ENCODE peak calls at places on chromosomes 5 and 9, in nine cellular contexts. One of them, this sample, is unnamed.

GRCh38 chr9:36948051-36948450 is 86.0 kb downstream of the PAX5 start:
- DNase-seq in HTR-8/SVneo: no peak
- DNase-seq in activated CD4-positive, alpha-beta T cell treated with anti-CD3 and anti-CD28 coated beads, Interleukin-2, amount 50 U/mL, for 1 hour: no peak
- DNase-seq in epithelial cell of esophagus: no peak
- DNase-seq in NCI-H510A treated with DMSO at 0.1 percent for 48 hours: no peak
- DNase-seq in SK-MEL-5: no peak
- DNase-seq in KG1: no peak
- DNase-seq in type B pancreatic cell: no peak
- DNase-seq in PC-9: no peak
- DNase-seq in this sample: no peak

GRCh38 chr9:34123682-34124081 is 2.8 kb downstream of the DCAF12 start:
- DNase-seq in epithelial cell of esophagus: no peak
- DNase-seq in PC-9: no peak
- DNase-seq in HTR-8/SVneo: no peak
- DNase-seq in SK-MEL-5: no peak
- DNase-seq in activated CD4-positive, alpha-beta T cell treated with anti-CD3 and anti-CD28 coated beads, Interleukin-2, amount 50 U/mL, for 1 hour: no peak
- DNase-seq in NCI-H510A treated with DMSO at 0.1 percent for 48 hours: no peak
- DNase-seq in KG1: peak; percentile 82
- DNase-seq in type B pancreatic cell: no peak
- DNase-seq in this sample: no peak

GRCh38 chr9:114206221-114206760 is 51.0 kb downstream of the COL27A1 start:
- DNase-seq in PC-9: no peak
- DNase-seq in NCI-H510A treated with DMSO at 0.1 percent for 48 hours: no peak
- DNase-seq in SK-MEL-5: peak; percentile 37
- DNase-seq in activated CD4-positive, alpha-beta T cell treated with anti-CD3 and anti-CD28 coated beads, Interleukin-2, amount 50 U/mL, for 1 hour: no peak
- DNase-seq in HTR-8/SVneo: no peak
- DNase-seq in KG1: no peak
- DNase-seq in type B pancreatic cell: no peak
- DNase-seq in epithelial cell of esophagus: no peak
- DNase-seq in this sample: no peak

GRCh38 chr9:13750061-13750460 is 470.6 kb upstream of the MPDZ start:
- DNase-seq in activated CD4-positive, alpha-beta T cell treated with anti-CD3 and anti-CD28 coated beads, Interleukin-2, amount 50 U/mL, for 1 hour: no peak
- DNase-seq in NCI-H510A treated with DMSO at 0.1 percent for 48 hours: no peak
- DNase-seq in epithelial cell of esophagus: peak; percentile 82
- DNase-seq in KG1: no peak
- DNase-seq in SK-MEL-5: no peak
- DNase-seq in PC-9: peak; percentile 23
- DNase-seq in type B pancreatic cell: no peak
- DNase-seq in HTR-8/SVneo: peak; percentile 19
- DNase-seq in this sample: no peak

GRCh38 chr5:26872337-26872736 is 166.0 kb downstream of the CDH9 start:
- DNase-seq in activated CD4-positive, alpha-beta T cell treated with anti-CD3 and anti-CD28 coated beads, Interleukin-2, amount 50 U/mL, for 1 hour: no peak
- DNase-seq in SK-MEL-5: no peak
- DNase-seq in NCI-H510A treated with DMSO at 0.1 percent for 48 hours: no peak
- DNase-seq in type B pancreatic cell: no peak
- DNase-seq in HTR-8/SVneo: peak; percentile 18
- DNase-seq in epithelial cell of esophagus: no peak
- DNase-seq in KG1: no peak
- DNase-seq in PC-9: no peak
- DNase-seq in this sample: no peak

GRCh38 chr9:109311731-109312130 is 9.1 kb downstream of the EPB41L4B start:
- DNase-seq in NCI-H510A treated with DMSO at 0.1 percent for 48 hours: no peak
- DNase-seq in HTR-8/SVneo: no peak
- DNase-seq in epithelial cell of esophagus: no peak
- DNase-seq in KG1: no peak
- DNase-seq in SK-MEL-5: no peak
- DNase-seq in PC-9: no peak
- DNase-seq in type B pancreatic cell: no peak
- DNase-seq in activated CD4-positive, alpha-beta T cell treated with anti-CD3 and anti-CD28 coated beads, Interleukin-2, amount 50 U/mL, for 1 hour: no peak
- DNase-seq in this sample: no peak

GRCh38 chr9:114611516-114612271 is 603 bp downstream of the TMEM268 start:
- DNase-seq in epithelial cell of esophagus: peak; percentile 52
- DNase-seq in NCI-H510A treated with DMSO at 0.1 percent for 48 hours: peak; percentile 61
- DNase-seq in SK-MEL-5: peak; percentile 46
- DNase-seq in HTR-8/SVneo: peak; percentile 67
- DNase-seq in activated CD4-positive, alpha-beta T cell treated with anti-CD3 and anti-CD28 coated beads, Interleukin-2, amount 50 U/mL, for 1 hour: peak; percentile 50
- DNase-seq in KG1: peak; percentile 28
- DNase-seq in type B pancreatic cell: peak; percentile 72
- DNase-seq in PC-9: peak; percentile 52
- DNase-seq in this sample: peak; percentile 28

GRCh38 chr5:671459-672328 is 21.5 kb downstream of the TPPP start:
- DNase-seq in type B pancreatic cell: peak; percentile 67
- DNase-seq in activated CD4-positive, alpha-beta T cell treated with anti-CD3 and anti-CD28 coated beads, Interleukin-2, amount 50 U/mL, for 1 hour: peak; percentile 72
- DNase-seq in epithelial cell of esophagus: peak; percentile 57
- DNase-seq in SK-MEL-5: peak; percentile 80
- DNase-seq in NCI-H510A treated with DMSO at 0.1 percent for 48 hours: peak; percentile 81
- DNase-seq in KG1: no peak
- DNase-seq in PC-9: peak; percentile 94
- DNase-seq in HTR-8/SVneo: peak; percentile 88
- DNase-seq in this sample: peak; percentile 51

GRCh38 chr9:126114409-126114760 is 212.2 kb upstream of the MVB12B start:
- DNase-seq in HTR-8/SVneo: no peak
- DNase-seq in activated CD4-positive, alpha-beta T cell treated with anti-CD3 and anti-CD28 coated beads, Interleukin-2, amount 50 U/mL, for 1 hour: no peak
- DNase-seq in epithelial cell of esophagus: no peak
- DNase-seq in type B pancreatic cell: peak; percentile 51
- DNase-seq in KG1: no peak
- DNase-seq in SK-MEL-5: no peak
- DNase-seq in NCI-H510A treated with DMSO at 0.1 percent for 48 hours: no peak
- DNase-seq in PC-9: no peak
- DNase-seq in this sample: no peak

GRCh38 chr5:138180183-138180782 is 1.4 kb downstream of the KIF20A start:
- DNase-seq in HTR-8/SVneo: peak; percentile 56
- DNase-seq in type B pancreatic cell: no peak
- DNase-seq in SK-MEL-5: peak; percentile 86
- DNase-seq in KG1: peak; percentile 40
- DNase-seq in epithelial cell of esophagus: peak; percentile 82
- DNase-seq in PC-9: peak; percentile 16
- DNase-seq in NCI-H510A treated with DMSO at 0.1 percent for 48 hours: peak; percentile 45
- DNase-seq in activated CD4-positive, alpha-beta T cell treated with anti-CD3 and anti-CD28 coated beads, Interleukin-2, amount 50 U/mL, for 1 hour: no peak
- DNase-seq in this sample: no peak

GRCh38 chr5:176712546-176713297 is 65.4 kb downstream of the TSPAN17 start:
- DNase-seq in SK-MEL-5: no peak
- DNase-seq in activated CD4-positive, alpha-beta T cell treated with anti-CD3 and anti-CD28 coated beads, Interleukin-2, amount 50 U/mL, for 1 hour: no peak
- DNase-seq in NCI-H510A treated with DMSO at 0.1 percent for 48 hours: no peak
- DNase-seq in HTR-8/SVneo: no peak
- DNase-seq in epithelial cell of esophagus: no peak
- DNase-seq in KG1: no peak
- DNase-seq in type B pancreatic cell: no peak
- DNase-seq in PC-9: no peak
- DNase-seq in this sample: no peak

GRCh38 chr9:68548241-68548640 is 7.6 kb upstream of the TMEM252 start:
- DNase-seq in type B pancreatic cell: no peak
- DNase-seq in KG1: no peak
- DNase-seq in HTR-8/SVneo: no peak
- DNase-seq in activated CD4-positive, alpha-beta T cell treated with anti-CD3 and anti-CD28 coated beads, Interleukin-2, amount 50 U/mL, for 1 hour: no peak
- DNase-seq in NCI-H510A treated with DMSO at 0.1 percent for 48 hours: no peak
- DNase-seq in SK-MEL-5: peak; percentile 82
- DNase-seq in epithelial cell of esophagus: no peak
- DNase-seq in PC-9: no peak
- DNase-seq in this sample: no peak

GRCh38 chr5:134132372-134133212 is 18.1 kb downstream of the TCF7 start:
- DNase-seq in PC-9: no peak
- DNase-seq in type B pancreatic cell: no peak
- DNase-seq in NCI-H510A treated with DMSO at 0.1 percent for 48 hours: no peak
- DNase-seq in activated CD4-positive, alpha-beta T cell treated with anti-CD3 and anti-CD28 coated beads, Interleukin-2, amount 50 U/mL, for 1 hour: peak; percentile 80
- DNase-seq in KG1: no peak
- DNase-seq in SK-MEL-5: no peak
- DNase-seq in HTR-8/SVneo: no peak
- DNase-seq in epithelial cell of esophagus: no peak
- DNase-seq in this sample: peak; percentile 70

GRCh38 chr5:132662925-132663770 is 5.2 kb downstream of the IL13 start:
- DNase-seq in NCI-H510A treated with DMSO at 0.1 percent for 48 hours: no peak
- DNase-seq in HTR-8/SVneo: no peak
- DNase-seq in epithelial cell of esophagus: no peak
- DNase-seq in KG1: no peak
- DNase-seq in activated CD4-positive, alpha-beta T cell treated with anti-CD3 and anti-CD28 coated beads, Interleukin-2, amount 50 U/mL, for 1 hour: no peak
- DNase-seq in type B pancreatic cell: no peak
- DNase-seq in PC-9: no peak
- DNase-seq in SK-MEL-5: peak; percentile 49
- DNase-seq in this sample: peak; percentile 30

GRCh38 chr5:151770383-151771258 is 1.1 kb upstream of the G3BP1 start:
- DNase-seq in activated CD4-positive, alpha-beta T cell treated with anti-CD3 and anti-CD28 coated beads, Interleukin-2, amount 50 U/mL, for 1 hour: no peak
- DNase-seq in HTR-8/SVneo: no peak
- DNase-seq in PC-9: peak; percentile 63
- DNase-seq in type B pancreatic cell: peak; percentile 78
- DNase-seq in epithelial cell of esophagus: peak; percentile 49
- DNase-seq in SK-MEL-5: peak; percentile 65
- DNase-seq in KG1: no peak
- DNase-seq in NCI-H510A treated with DMSO at 0.1 percent for 48 hours: peak; percentile 80
- DNase-seq in this sample: no peak

GRCh38 chr9:88230612-88231011 is 92.3 kb upstream of the SPATA31C2 start:
- DNase-seq in NCI-H510A treated with DMSO at 0.1 percent for 48 hours: no peak
- DNase-seq in epithelial cell of esophagus: peak; percentile 7
- DNase-seq in SK-MEL-5: no peak
- DNase-seq in HTR-8/SVneo: no peak
- DNase-seq in type B pancreatic cell: no peak
- DNase-seq in KG1: no peak
- DNase-seq in activated CD4-positive, alpha-beta T cell treated with anti-CD3 and anti-CD28 coated beads, Interleukin-2, amount 50 U/mL, for 1 hour: no peak
- DNase-seq in PC-9: no peak
- DNase-seq in this sample: no peak

GRCh38 chr5:143261748-143262392 is 141.6 kb downstream of the NR3C1 start:
- DNase-seq in HTR-8/SVneo: no peak
- DNase-seq in SK-MEL-5: no peak
- DNase-seq in PC-9: no peak
- DNase-seq in type B pancreatic cell: no peak
- DNase-seq in KG1: no peak
- DNase-seq in epithelial cell of esophagus: peak; percentile 95
- DNase-seq in activated CD4-positive, alpha-beta T cell treated with anti-CD3 and anti-CD28 coated beads, Interleukin-2, amount 50 U/mL, for 1 hour: no peak
- DNase-seq in NCI-H510A treated with DMSO at 0.1 percent for 48 hours: no peak
- DNase-seq in this sample: no peak

GRCh38 chr9:97895695-97896332 is 26.5 kb downstream of the TRMO start:
- DNase-seq in SK-MEL-5: peak; percentile 84
- DNase-seq in KG1: no peak
- DNase-seq in activated CD4-positive, alpha-beta T cell treated with anti-CD3 and anti-CD28 coated beads, Interleukin-2, amount 50 U/mL, for 1 hour: no peak
- DNase-seq in PC-9: no peak
- DNase-seq in type B pancreatic cell: no peak
- DNase-seq in NCI-H510A treated with DMSO at 0.1 percent for 48 hours: no peak
- DNase-seq in HTR-8/SVneo: peak; percentile 15
- DNase-seq in epithelial cell of esophagus: peak; percentile 67
- DNase-seq in this sample: no peak

GRCh38 chr9:136044971-136045594 is 50.0 kb downstream of the NACC2 start:
- DNase-seq in PC-9: no peak
- DNase-seq in HTR-8/SVneo: no peak
- DNase-seq in type B pancreatic cell: peak; percentile 64
- DNase-seq in KG1: no peak
- DNase-seq in activated CD4-positive, alpha-beta T cell treated with anti-CD3 and anti-CD28 coated beads, Interleukin-2, amount 50 U/mL, for 1 hour: no peak
- DNase-seq in NCI-H510A treated with DMSO at 0.1 percent for 48 hours: no peak
- DNase-seq in epithelial cell of esophagus: no peak
- DNase-seq in SK-MEL-5: no peak
- DNase-seq in this sample: no peak

GRCh38 chr9:135408676-135409254 is 70.8 kb upstream of the PPP1R26 start:
- DNase-seq in epithelial cell of esophagus: no peak
- DNase-seq in HTR-8/SVneo: no peak
- DNase-seq in KG1: no peak
- DNase-seq in activated CD4-positive, alpha-beta T cell treated with anti-CD3 and anti-CD28 coated beads, Interleukin-2, amount 50 U/mL, for 1 hour: no peak
- DNase-seq in NCI-H510A treated with DMSO at 0.1 percent for 48 hours: no peak
- DNase-seq in SK-MEL-5: no peak
- DNase-seq in PC-9: no peak
- DNase-seq in type B pancreatic cell: no peak
- DNase-seq in this sample: no peak

GRCh38 chr9:113886471-113886870 is 10.4 kb downstream of the ZNF618 start:
- DNase-seq in HTR-8/SVneo: no peak
- DNase-seq in epithelial cell of esophagus: no peak
- DNase-seq in NCI-H510A treated with DMSO at 0.1 percent for 48 hours: no peak
- DNase-seq in PC-9: no peak
- DNase-seq in type B pancreatic cell: no peak
- DNase-seq in activated CD4-positive, alpha-beta T cell treated with anti-CD3 and anti-CD28 coated beads, Interleukin-2, amount 50 U/mL, for 1 hour: no peak
- DNase-seq in SK-MEL-5: peak; percentile 32
- DNase-seq in KG1: peak; percentile 17
- DNase-seq in this sample: no peak

GRCh38 chr9:13675638-13676000 is 396.1 kb upstream of the MPDZ start:
- DNase-seq in NCI-H510A treated with DMSO at 0.1 percent for 48 hours: no peak
- DNase-seq in PC-9: no peak
- DNase-seq in activated CD4-positive, alpha-beta T cell treated with anti-CD3 and anti-CD28 coated beads, Interleukin-2, amount 50 U/mL, for 1 hour: no peak
- DNase-seq in KG1: no peak
- DNase-seq in HTR-8/SVneo: no peak
- DNase-seq in type B pancreatic cell: no peak
- DNase-seq in epithelial cell of esophagus: no peak
- DNase-seq in SK-MEL-5: no peak
- DNase-seq in this sample: no peak

GRCh38 chr5:60196382-60197113 is 303.0 kb upstream of the PDE4D start:
- DNase-seq in NCI-H510A treated with DMSO at 0.1 percent for 48 hours: no peak
- DNase-seq in SK-MEL-5: peak; percentile 100
- DNase-seq in KG1: no peak
- DNase-seq in type B pancreatic cell: no peak
- DNase-seq in epithelial cell of esophagus: peak; percentile 99
- DNase-seq in PC-9: peak; percentile 82
- DNase-seq in activated CD4-positive, alpha-beta T cell treated with anti-CD3 and anti-CD28 coated beads, Interleukin-2, amount 50 U/mL, for 1 hour: no peak
- DNase-seq in HTR-8/SVneo: peak; percentile 70
- DNase-seq in this sample: no peak

GRCh38 chr5:33321026-33321425 is 119.7 kb upstream of the TARS1 start:
- DNase-seq in HTR-8/SVneo: peak; percentile 74
- DNase-seq in NCI-H510A treated with DMSO at 0.1 percent for 48 hours: no peak
- DNase-seq in epithelial cell of esophagus: peak; percentile 91
- DNase-seq in KG1: no peak
- DNase-seq in activated CD4-positive, alpha-beta T cell treated with anti-CD3 and anti-CD28 coated beads, Interleukin-2, amount 50 U/mL, for 1 hour: no peak
- DNase-seq in PC-9: peak; percentile 40
- DNase-seq in type B pancreatic cell: no peak
- DNase-seq in SK-MEL-5: no peak
- DNase-seq in this sample: no peak

GRCh38 chr5:131745594-131746175 is 51.1 kb downstream of the FNIP1 start:
- DNase-seq in type B pancreatic cell: no peak
- DNase-seq in SK-MEL-5: no peak
- DNase-seq in activated CD4-positive, alpha-beta T cell treated with anti-CD3 and anti-CD28 coated beads, Interleukin-2, amount 50 U/mL, for 1 hour: no peak
- DNase-seq in PC-9: no peak
- DNase-seq in epithelial cell of esophagus: no peak
- DNase-seq in HTR-8/SVneo: no peak
- DNase-seq in KG1: no peak
- DNase-seq in NCI-H510A treated with DMSO at 0.1 percent for 48 hours: no peak
- DNase-seq in this sample: no peak

GRCh38 chr5:141039517-141039916 is 11.7 kb upstream of the PCDHB1 start:
- DNase-seq in epithelial cell of esophagus: no peak
- DNase-seq in SK-MEL-5: no peak
- DNase-seq in HTR-8/SVneo: no peak
- DNase-seq in activated CD4-positive, alpha-beta T cell treated with anti-CD3 and anti-CD28 coated beads, Interleukin-2, amount 50 U/mL, for 1 hour: no peak
- DNase-seq in NCI-H510A treated with DMSO at 0.1 percent for 48 hours: peak; percentile 36
- DNase-seq in PC-9: peak; percentile 23
- DNase-seq in type B pancreatic cell: no peak
- DNase-seq in KG1: no peak
- DNase-seq in this sample: no peak

GRCh38 chr9:112858625-112859147 is 32.0 kb downstream of the SLC46A2 start:
- DNase-seq in SK-MEL-5: no peak
- DNase-seq in PC-9: no peak
- DNase-seq in NCI-H510A treated with DMSO at 0.1 percent for 48 hours: no peak
- DNase-seq in KG1: no peak
- DNase-seq in activated CD4-positive, alpha-beta T cell treated with anti-CD3 and anti-CD28 coated beads, Interleukin-2, amount 50 U/mL, for 1 hour: no peak
- DNase-seq in epithelial cell of esophagus: peak; percentile 46
- DNase-seq in type B pancreatic cell: no peak
- DNase-seq in HTR-8/SVneo: no peak
- DNase-seq in this sample: no peak

GRCh38 chr5:80343067-80343466 is 23.3 kb downstream of the SPZ1 start:
- DNase-seq in epithelial cell of esophagus: no peak
- DNase-seq in PC-9: no peak
- DNase-seq in SK-MEL-5: no peak
- DNase-seq in type B pancreatic cell: no peak
- DNase-seq in HTR-8/SVneo: no peak
- DNase-seq in KG1: no peak
- DNase-seq in NCI-H510A treated with DMSO at 0.1 percent for 48 hours: no peak
- DNase-seq in activated CD4-positive, alpha-beta T cell treated with anti-CD3 and anti-CD28 coated beads, Interleukin-2, amount 50 U/mL, for 1 hour: no peak
- DNase-seq in this sample: no peak

GRCh38 chr9:95822583-95823431 is 52.7 kb upstream of the ERCC6L2 start:
- DNase-seq in HTR-8/SVneo: peak; percentile 61
- DNase-seq in KG1: no peak
- DNase-seq in NCI-H510A treated with DMSO at 0.1 percent for 48 hours: no peak
- DNase-seq in PC-9: peak; percentile 53
- DNase-seq in epithelial cell of esophagus: peak; percentile 24
- DNase-seq in SK-MEL-5: no peak
- DNase-seq in activated CD4-positive, alpha-beta T cell treated with anti-CD3 and anti-CD28 coated beads, Interleukin-2, amount 50 U/mL, for 1 hour: no peak
- DNase-seq in type B pancreatic cell: no peak
- DNase-seq in this sample: no peak

GRCh38 chr5:76542887-76543690 is 80.1 kb downstream of the F2RL2 start:
- DNase-seq in HTR-8/SVneo: no peak
- DNase-seq in activated CD4-positive, alpha-beta T cell treated with anti-CD3 and anti-CD28 coated beads, Interleukin-2, amount 50 U/mL, for 1 hour: peak; percentile 55
- DNase-seq in SK-MEL-5: no peak
- DNase-seq in NCI-H510A treated with DMSO at 0.1 percent for 48 hours: no peak
- DNase-seq in PC-9: no peak
- DNase-seq in KG1: peak; percentile 80
- DNase-seq in type B pancreatic cell: no peak
- DNase-seq in epithelial cell of esophagus: no peak
- DNase-seq in this sample: peak; percentile 55

GRCh38 chr9:83296123-83296522 is 233.2 kb upstream of the RASEF start:
- DNase-seq in PC-9: no peak
- DNase-seq in activated CD4-positive, alpha-beta T cell treated with anti-CD3 and anti-CD28 coated beads, Interleukin-2, amount 50 U/mL, for 1 hour: no peak
- DNase-seq in NCI-H510A treated with DMSO at 0.1 percent for 48 hours: no peak
- DNase-seq in type B pancreatic cell: no peak
- DNase-seq in SK-MEL-5: no peak
- DNase-seq in epithelial cell of esophagus: no peak
- DNase-seq in HTR-8/SVneo: no peak
- DNase-seq in KG1: no peak
- DNase-seq in this sample: no peak

This sample was measured in activated T-cell treated with anti-CD3 and anti-CD28 coated beads for 24 hours.